ENCODE peak calls at places on chromosome 9, in seven cellular contexts. X is HepG2, J is endothelial cell of umbilical vein, V is A549, D is K562, P is SK-N-SH, N is NB4. G is an unnamed sample.
A peak's percentile ranks its signal among the peaks of the same experiment; 100 is the strongest.

GRCh38 chr9:69900406-69900805 is 79.8 kb downstream of the CFAP95 start:
- DNase-seq in P (no peak), J (peak; percentile 32), V (no peak), D (no peak), N (no peak), X (no peak), G (no peak)

GRCh38 chr9:107833295-107833694 is 343.7 kb upstream of the KLF4 start:
- DNase-seq in V (no peak), N (no peak), X (no peak), J (no peak), P (no peak), D (no peak), G (no peak)

GRCh38 chr9:123834907-123835562 is 94.9 kb downstream of the DENND1A start:
- DNase-seq in X (no peak), N (peak; percentile 83), J (peak; percentile 46), V (no peak), P (no peak), D (peak; percentile 9), G (no peak)

GRCh38 chr9:6488395-6488794 is 75.4 kb downstream of the UHRF2 start:
- DNase-seq in X (no peak), J (no peak), D (no peak), V (no peak), P (no peak), N (no peak), G (no peak)

GRCh38 chr9:85942913-85943729 is 2.2 kb downstream of the NAA35 start:
- DNase-seq in V (no peak), J (no peak), N (no peak), X (no peak), D (no peak), P (no peak), G (no peak)

GRCh38 chr9:18331808-18332209 is 142.1 kb upstream of the ADAMTSL1 start:
- DNase-seq in N (no peak), P (peak; percentile 10), D (no peak), X (no peak), V (no peak), J (peak; percentile 99), G (no peak)

GRCh38 chr9:76912631-76913275 is 6.8 kb upstream of the PRUNE2 start:
- DNase-seq in P (no peak), N (peak; percentile 79), J (no peak), X (no peak), D (no peak), V (no peak), G (no peak)

GRCh38 chr9:81622471-81623245 is 66.7 kb downstream of the TLE1 start:
- DNase-seq in N (no peak), X (no peak), J (no peak), V (no peak), D (no peak), P (no peak), G (no peak)

GRCh38 chr9:88535226-88535931 is 401 bp downstream of the NXNL2 start:
- DNase-seq in J (no peak), P (peak; percentile 61), V (no peak), D (peak; percentile 13), X (no peak), N (no peak), G (no peak)

GRCh38 chr9:134626576-134627416 is 14.8 kb upstream of the COL5A1 start:
- DNase-seq in P (no peak), J (no peak), N (no peak), V (no peak), D (no peak), X (no peak), G (no peak)

GRCh38 chr9:133356391-133357091 is at the start of the genes SURF1 and SURF2:
- DNase-seq in V (peak; percentile 81), J (peak; percentile 44), D (peak; percentile 83), N (peak; percentile 88), X (peak; percentile 68), P (peak; percentile 97), G (peak; percentile 89)

GRCh38 chr9:38036359-38037084 is 32.5 kb downstream of the SHB start:
- DNase-seq in X (no peak), V (peak; percentile 38), N (peak; percentile 24), J (no peak), D (peak; percentile 43), P (no peak), G (no peak)

GRCh38 chr9:4706971-4707622 is 27.7 kb downstream of the CDC37L1 start:
- DNase-seq in X (no peak), P (no peak), N (peak; percentile 53), D (no peak), J (no peak), V (no peak), G (no peak)

GRCh38 chr9:105054488-105054887 is 126.5 kb upstream of the ABCA1 start:
- DNase-seq in P (no peak), J (no peak), X (peak; percentile 60), N (no peak), V (no peak), D (no peak), G (no peak)

GRCh38 chr9:96299823-96300222 is 2.2 kb downstream of the HSD17B3 start:
- DNase-seq in D (no peak), N (no peak), P (no peak), V (no peak), X (no peak), J (no peak), G (no peak)

GRCh38 chr9:129362287-129363098 is 184.4 kb upstream of the IER5L start:
- DNase-seq in J (no peak), X (no peak), N (no peak), P (peak; percentile 71), V (no peak), D (no peak), G (no peak)

GRCh38 chr9:103731541-103731940 is 362.6 kb upstream of the SMC2 start:
- DNase-seq in V (no peak), P (no peak), J (no peak), N (no peak), D (no peak), X (no peak), G (no peak)

GRCh38 chr9:137302176-137303030 is at the start of gene NRARP:
- DNase-seq in V (peak; percentile 77), P (peak; percentile 98), X (no peak), N (peak; percentile 86), J (peak; percentile 82), D (peak; percentile 94), G (no peak)

GRCh38 chr9:125523681-125524080 is 183.3 kb downstream of the MAPKAP1 start:
- DNase-seq in X (no peak), N (no peak), V (no peak), J (no peak), P (no peak), D (no peak), G (no peak)

GRCh38 chr9:125524522-125524921 is 182.5 kb downstream of the MAPKAP1 start:
- DNase-seq in N (no peak), J (peak; percentile 80), D (no peak), X (no peak), P (no peak), V (no peak), G (peak; percentile 52)

GRCh38 chr9:125521462-125522327 is 185.3 kb downstream of the MAPKAP1 start:
- DNase-seq in J (peak; percentile 86), P (no peak), D (no peak), X (peak; percentile 35), V (peak; percentile 35), N (peak; percentile 55), G (no peak)

GRCh38 chr9:125519741-125520140 is 187.3 kb downstream of the MAPKAP1 start:
- DNase-seq in N (no peak), J (no peak), V (no peak), X (no peak), D (no peak), P (no peak), G (no peak)

GRCh38 chr9:125522328-125522725 is 184.7 kb downstream of the MAPKAP1 start:
- DNase-seq in J (peak; percentile 16), N (peak; percentile 8), P (no peak), X (no peak), V (no peak), D (no peak), G (no peak)
- TF ChIP-seq MAX in J (no peak), N (no peak), P (no peak), X (no peak), V (no peak), D (no peak), G (no peak)

DNA sequence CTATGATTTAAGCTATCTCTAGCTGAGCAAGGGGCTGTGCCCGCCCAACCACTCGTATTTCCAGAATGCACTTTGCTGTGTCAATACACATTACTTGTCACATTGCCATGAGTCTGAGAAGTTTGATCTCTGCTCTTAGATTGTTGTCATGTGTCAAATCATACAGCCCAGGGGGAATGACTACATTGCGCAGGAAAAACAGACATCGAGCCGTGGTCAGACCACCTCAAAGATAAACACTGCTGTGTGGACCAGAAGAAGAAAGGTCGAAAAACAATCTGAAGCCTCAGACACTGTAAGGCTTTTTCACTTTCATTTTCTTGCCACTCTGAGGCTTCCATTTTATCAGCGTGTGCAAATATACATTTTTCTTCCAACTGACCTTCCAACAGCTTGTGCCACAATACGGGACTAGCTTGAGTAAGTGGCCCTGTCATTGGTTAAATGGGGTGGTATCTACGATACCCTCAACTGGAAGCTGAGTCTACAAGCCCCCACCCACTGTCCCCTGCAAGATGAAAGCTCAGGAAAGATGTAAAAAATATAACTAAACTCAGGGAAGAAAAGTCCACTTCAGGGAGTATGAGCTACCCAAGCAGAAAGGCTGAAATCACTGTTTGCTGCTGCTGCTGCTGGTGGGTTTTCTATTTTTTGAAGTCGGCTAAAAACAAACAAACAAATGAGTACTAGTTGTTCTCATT is 603.0 kb downstream of the BNC2 start:
- DNase-seq in V (no peak), N (peak; percentile 30), P (peak; percentile 29), D (no peak), X (peak; percentile 53), J (peak; percentile 30), G (no peak)
- TF ChIP-seq MAX in V (no peak), N (no peak), P (peak; percentile 40), D (no peak), X (no peak), J (no peak), G (no peak)

DNA sequence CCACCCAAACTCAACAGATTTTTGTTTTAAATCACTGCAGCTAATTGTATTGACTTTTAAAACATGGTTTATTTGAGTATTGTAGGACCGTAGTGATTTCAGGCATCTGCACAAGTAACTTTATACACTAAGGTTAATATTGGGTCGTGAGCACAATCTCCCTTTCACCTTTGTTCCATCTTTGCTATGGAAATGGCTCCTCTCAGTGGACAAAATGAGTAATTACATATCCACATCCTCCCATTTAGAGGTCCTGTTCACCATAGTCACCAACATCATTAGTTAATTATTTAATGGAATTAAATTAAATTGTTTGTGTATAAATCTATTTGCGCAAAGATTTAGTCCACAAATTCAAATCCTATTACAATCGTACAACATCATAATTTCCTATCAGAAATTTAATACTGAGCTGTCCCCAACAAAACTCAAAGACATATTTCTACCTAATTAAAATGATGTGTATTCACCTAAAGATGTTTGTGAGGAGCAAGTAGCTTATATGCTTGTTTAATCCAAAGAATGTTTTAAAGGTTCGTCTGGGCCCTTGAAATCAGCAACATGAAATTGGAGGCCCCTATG is 173.0 kb upstream of the DAPK1 start:
- DNase-seq in N (peak; percentile 50), D (peak; percentile 53), J (peak; percentile 60), X (peak; percentile 50), P (peak; percentile 64), V (peak; percentile 31), G (no peak)
- TF ChIP-seq MAX in N (no peak), D (no peak), J (no peak), X (no peak), P (no peak), V (no peak), G (no peak)

DNA sequence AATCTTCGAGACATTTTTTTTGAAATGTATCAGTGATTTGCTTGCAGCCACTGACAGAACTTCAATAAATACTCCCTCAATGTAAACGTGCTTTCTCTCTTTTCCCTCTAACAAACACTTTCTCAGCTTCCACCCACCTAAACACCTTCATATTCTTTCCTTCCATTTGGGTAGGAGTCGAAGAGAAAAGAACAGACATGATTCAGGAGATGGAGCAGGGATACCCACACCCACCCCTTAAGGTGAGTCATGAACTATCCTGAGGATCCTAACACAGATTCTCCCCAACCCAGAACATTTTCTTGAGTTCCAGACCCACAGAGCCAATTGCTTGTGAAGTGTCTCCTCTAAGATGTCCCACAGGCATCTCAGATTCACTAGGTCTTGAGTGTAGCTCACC is 488.8 kb downstream of the CDK5RAP2 start:
- DNase-seq in D (no peak), P (no peak), J (no peak), N (no peak), X (no peak), V (no peak), G (no peak)
- TF ChIP-seq MAX in D (no peak), P (no peak), J (no peak), N (no peak), X (no peak), V (no peak), G (no peak)